ENCODE peak calls at places on chromosome 14, in six cellular contexts. One of them, this sample, is unnamed.

GRCh38 chr14:75977544-75977943 is 4.3 kb downstream of the TGFB3 start:
- DNase-seq in GM23338: no peak
- DNase-seq in tibial nerve: no peak
- DNase-seq in transverse colon: no peak
- DNase-seq in endothelial cell of umbilical vein: no peak
- DNase-seq in AG04450: no peak
- DNase-seq in this sample: no peak

GRCh38 chr14:37776791-37777499 is 181.5 kb downstream of the TTC6 start:
- DNase-seq in GM23338: no peak
- DNase-seq in tibial nerve: no peak
- DNase-seq in transverse colon: no peak
- DNase-seq in endothelial cell of umbilical vein: no peak
- DNase-seq in AG04450: no peak
- DNase-seq in this sample: no peak

GRCh38 chr14:105701456-105702274 is 175.3 kb downstream of the TMEM121 start:
- DNase-seq in GM23338: no peak
- DNase-seq in tibial nerve: no peak
- DNase-seq in transverse colon: no peak
- DNase-seq in endothelial cell of umbilical vein: no peak
- DNase-seq in AG04450: no peak
- DNase-seq in this sample: no peak

GRCh38 chr14:50978888-50979287 is 34.6 kb upstream of the PYGL start:
- DNase-seq in GM23338: no peak
- DNase-seq in tibial nerve: no peak
- DNase-seq in transverse colon: no peak
- DNase-seq in endothelial cell of umbilical vein: no peak
- DNase-seq in AG04450: no peak
- DNase-seq in this sample: no peak

GRCh38 chr14:72513346-72513745 is 380.6 kb downstream of the DPF3 start:
- DNase-seq in GM23338: no peak
- DNase-seq in tibial nerve: no peak
- DNase-seq in transverse colon: no peak
- DNase-seq in endothelial cell of umbilical vein: no peak
- DNase-seq in AG04450: no peak
- DNase-seq in this sample: no peak

GRCh38 chr14:92494512-92494911 is 19.1 kb upstream of the RIN3 start:
- DNase-seq in GM23338: no peak
- DNase-seq in tibial nerve: no peak
- DNase-seq in transverse colon: no peak
- DNase-seq in endothelial cell of umbilical vein: no peak
- DNase-seq in AG04450: no peak
- DNase-seq in this sample: no peak

GRCh38 chr14:34766611-34767010 is 52.2 kb upstream of the CFL2 start:
- DNase-seq in GM23338: no peak
- DNase-seq in tibial nerve: no peak
- DNase-seq in transverse colon: no peak
- DNase-seq in endothelial cell of umbilical vein: no peak
- DNase-seq in AG04450: no peak
- DNase-seq in this sample: no peak

GRCh38 chr14:85675957-85676356 is 146.0 kb downstream of the FLRT2 start:
- DNase-seq in GM23338: no peak
- DNase-seq in tibial nerve: no peak
- DNase-seq in transverse colon: no peak
- DNase-seq in endothelial cell of umbilical vein: no peak
- DNase-seq in AG04450: no peak
- DNase-seq in this sample: no peak

GRCh38 chr14:53714495-53715389 is 241.9 kb downstream of the BMP4 start:
- DNase-seq in GM23338: no peak
- DNase-seq in tibial nerve: no peak
- DNase-seq in transverse colon: no peak
- DNase-seq in endothelial cell of umbilical vein: peak
- DNase-seq in AG04450: no peak
- DNase-seq in this sample: no peak

GRCh38 chr14:76760331-76761197 is 704 bp upstream of the VASH1 start:
- DNase-seq in GM23338: no peak
- DNase-seq in tibial nerve: no peak
- DNase-seq in transverse colon: no peak
- DNase-seq in endothelial cell of umbilical vein: no peak
- DNase-seq in AG04450: no peak
- DNase-seq in this sample: no peak

GRCh38 chr14:85316701-85317100 is 213.2 kb upstream of the FLRT2 start:
- DNase-seq in GM23338: no peak
- DNase-seq in tibial nerve: no peak
- DNase-seq in transverse colon: no peak
- DNase-seq in endothelial cell of umbilical vein: no peak
- DNase-seq in AG04450: no peak
- DNase-seq in this sample: no peak

GRCh38 chr14:50768693-50769092 is 62.3 kb downstream of the NIN start:
- DNase-seq in GM23338: no peak
- DNase-seq in tibial nerve: no peak
- DNase-seq in transverse colon: no peak
- DNase-seq in endothelial cell of umbilical vein: no peak
- DNase-seq in AG04450: no peak
- DNase-seq in this sample: no peak

GRCh38 chr14:71339650-71340415 is 432.6 kb downstream of the PCNX1 start:
- DNase-seq in GM23338: no peak
- DNase-seq in tibial nerve: no peak
- DNase-seq in transverse colon: no peak
- DNase-seq in endothelial cell of umbilical vein: peak
- DNase-seq in AG04450: no peak
- DNase-seq in this sample: no peak

GRCh38 chr14:52063107-52063506 is 5.8 kb downstream of the NID2 start:
- DNase-seq in GM23338: peak
- DNase-seq in tibial nerve: no peak
- DNase-seq in transverse colon: no peak
- DNase-seq in endothelial cell of umbilical vein: no peak
- DNase-seq in AG04450: no peak
- DNase-seq in this sample: no peak

GRCh38 chr14:58283730-58284129 is 14.6 kb upstream of the ARID4A start:
- DNase-seq in GM23338: no peak
- DNase-seq in tibial nerve: no peak
- DNase-seq in transverse colon: no peak
- DNase-seq in endothelial cell of umbilical vein: no peak
- DNase-seq in AG04450: no peak
- DNase-seq in this sample: no peak

GRCh38 chr14:106788534-106788933 is 1262.2 kb downstream of the TMEM121 start:
- DNase-seq in GM23338: no peak
- DNase-seq in tibial nerve: no peak
- DNase-seq in transverse colon: no peak
- DNase-seq in endothelial cell of umbilical vein: no peak
- DNase-seq in AG04450: no peak
- DNase-seq in this sample: no peak

GRCh38 chr14:24859559-24859958 is 190.4 kb downstream of the STXBP6 start:
- DNase-seq in GM23338: no peak
- DNase-seq in tibial nerve: no peak
- DNase-seq in transverse colon: no peak
- DNase-seq in endothelial cell of umbilical vein: no peak
- DNase-seq in AG04450: no peak
- DNase-seq in this sample: no peak

GRCh38 chr14:85596562-85596961 is 66.6 kb downstream of the FLRT2 start:
- DNase-seq in GM23338: no peak
- DNase-seq in tibial nerve: no peak
- DNase-seq in transverse colon: no peak
- DNase-seq in endothelial cell of umbilical vein: no peak
- DNase-seq in AG04450: no peak
- DNase-seq in this sample: no peak

GRCh38 chr14:49634547-49635334 is at the start of gene DNAAF2:
- DNase-seq in GM23338: peak
- DNase-seq in tibial nerve: peak
- DNase-seq in transverse colon: peak
- DNase-seq in endothelial cell of umbilical vein: peak
- DNase-seq in AG04450: no peak
- DNase-seq in this sample: peak

DNA sequence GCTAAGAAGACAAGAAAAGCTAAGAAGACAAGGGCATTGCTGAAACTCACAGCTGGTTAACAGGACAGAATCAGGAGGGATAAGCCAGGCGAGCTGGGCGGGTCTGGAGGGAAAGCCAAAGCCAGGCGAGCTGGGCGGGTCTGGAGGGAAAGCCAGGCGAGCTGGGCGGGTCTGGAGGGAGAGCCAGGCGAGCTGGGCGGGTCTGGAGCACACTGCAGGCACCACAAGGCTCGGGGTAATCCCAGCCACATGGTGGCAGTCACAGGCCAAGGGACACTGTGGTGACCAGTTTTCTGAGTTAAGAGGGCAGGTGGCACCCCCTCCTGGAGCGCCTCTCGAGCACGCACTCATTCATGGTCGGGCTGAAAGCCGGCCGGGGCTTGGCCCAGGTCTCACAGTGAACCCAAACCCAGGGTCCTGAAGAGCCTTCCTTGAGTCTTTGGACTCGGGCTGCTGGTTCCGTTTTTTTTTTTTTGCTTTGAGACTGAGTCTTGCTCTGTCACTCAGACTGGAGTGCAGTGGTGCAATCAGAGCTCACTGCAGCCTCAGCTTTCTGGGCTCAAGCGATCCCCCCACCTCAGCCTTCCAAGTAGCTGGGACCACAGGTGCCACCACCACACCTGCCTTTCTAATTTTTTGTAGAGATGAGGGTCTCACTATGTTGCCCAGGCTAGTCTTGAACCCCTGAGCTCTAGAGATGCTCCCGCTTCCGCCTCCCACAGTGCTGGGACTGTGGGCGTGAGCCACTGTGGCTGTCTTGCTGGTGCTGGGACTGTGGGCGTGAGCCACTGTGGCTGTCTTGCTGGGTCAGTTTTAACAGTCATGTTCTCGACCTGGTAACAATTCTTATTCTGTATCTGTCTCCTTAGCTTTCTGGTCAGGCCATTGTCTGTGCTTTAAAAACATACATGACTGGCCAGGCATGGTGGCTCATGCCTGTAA is 40.2 kb downstream of the HSP90AA1 start:
- DNase-seq in GM23338: peak
- DNase-seq in tibial nerve: peak
- DNase-seq in transverse colon: peak
- DNase-seq in endothelial cell of umbilical vein: peak
- DNase-seq in AG04450: no peak
- DNase-seq in this sample: peak
- TF ChIP-seq CTCF in GM23338: peak
- TF ChIP-seq CTCF in tibial nerve: peak
- TF ChIP-seq CTCF in transverse colon: peak
- TF ChIP-seq CTCF in endothelial cell of umbilical vein: no peak
- TF ChIP-seq CTCF in AG04450: no peak
- TF ChIP-seq CTCF in this sample: no peak

GRCh38 chr14:102782974-102783373 is 5.7 kb downstream of the TRAF3 start:
- DNase-seq in GM23338: no peak
- DNase-seq in tibial nerve: no peak
- DNase-seq in transverse colon: no peak
- DNase-seq in endothelial cell of umbilical vein: no peak
- DNase-seq in AG04450: no peak
- DNase-seq in this sample: no peak

GRCh38 chr14:102786758-102787157 is 9.5 kb downstream of the TRAF3 start:
- DNase-seq in GM23338: no peak
- DNase-seq in tibial nerve: no peak
- DNase-seq in transverse colon: no peak
- DNase-seq in endothelial cell of umbilical vein: peak
- DNase-seq in AG04450: no peak
- DNase-seq in this sample: no peak

GRCh38 chr14:102784892-102785597 is 7.8 kb downstream of the TRAF3 start:
- DNase-seq in GM23338: no peak
- DNase-seq in tibial nerve: no peak
- DNase-seq in transverse colon: no peak
- DNase-seq in endothelial cell of umbilical vein: no peak
- DNase-seq in AG04450: no peak
- DNase-seq in this sample: no peak

GRCh38 chr14:102789349-102789748 is 12.1 kb downstream of the TRAF3 start:
- DNase-seq in GM23338: no peak
- DNase-seq in tibial nerve: no peak
- DNase-seq in transverse colon: no peak
- DNase-seq in endothelial cell of umbilical vein: no peak
- DNase-seq in AG04450: no peak
- DNase-seq in this sample: no peak

DNA sequence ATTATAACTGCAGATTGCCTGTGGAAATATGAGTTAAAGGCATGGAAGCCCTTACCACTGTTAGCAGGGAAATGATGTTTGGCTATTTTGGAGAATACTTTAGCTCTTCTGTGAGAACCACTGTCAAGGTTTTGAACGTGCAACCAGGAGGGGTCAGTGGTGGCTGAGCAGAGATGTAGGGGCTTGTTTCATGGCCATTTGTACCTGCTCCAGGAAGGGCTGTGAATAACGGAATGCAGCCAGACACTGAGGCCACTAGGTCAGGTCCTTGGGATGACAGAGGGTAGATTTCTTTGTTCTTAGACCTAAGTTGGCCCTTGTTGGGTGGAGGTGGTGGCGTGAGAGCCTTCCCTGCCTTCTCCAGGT is 8.3 kb downstream of the TRAF3 start:
- DNase-seq in GM23338: peak
- DNase-seq in tibial nerve: no peak
- DNase-seq in transverse colon: no peak
- DNase-seq in endothelial cell of umbilical vein: no peak
- DNase-seq in AG04450: no peak
- DNase-seq in this sample: no peak
- TF ChIP-seq CTCF in GM23338: peak
- TF ChIP-seq CTCF in tibial nerve: no peak
- TF ChIP-seq CTCF in transverse colon: no peak
- TF ChIP-seq CTCF in endothelial cell of umbilical vein: no peak
- TF ChIP-seq CTCF in AG04450: no peak
- TF ChIP-seq CTCF in this sample: no peak

DNA sequence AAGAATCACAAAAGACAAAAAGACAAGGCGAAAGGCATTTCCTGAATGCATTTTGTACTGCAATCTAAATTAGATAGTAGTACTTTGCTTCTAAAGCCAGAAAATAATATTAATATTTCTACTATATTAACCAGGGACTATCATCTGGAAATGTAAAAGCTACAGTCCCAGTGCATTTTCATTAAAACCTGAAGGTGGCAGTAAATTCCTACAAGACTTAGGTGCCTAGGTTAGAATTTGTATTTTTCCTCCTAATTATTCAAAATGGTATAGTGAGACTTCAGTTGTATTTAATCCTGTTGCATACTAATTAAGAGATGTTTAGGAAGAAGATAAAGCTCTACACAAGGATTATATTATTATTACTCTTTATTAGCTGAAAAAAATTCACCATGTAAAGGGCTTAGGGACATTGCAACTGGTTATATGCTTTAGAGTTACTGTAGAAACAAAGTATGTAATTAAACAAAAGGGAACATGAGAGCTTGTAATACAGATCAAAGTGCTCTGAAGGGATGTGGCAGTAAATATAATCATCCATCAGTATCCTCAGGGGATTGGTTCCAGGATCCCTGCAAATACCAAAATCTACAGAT is 53.6 kb downstream of the BRMS1L start:
- DNase-seq in GM23338: peak
- DNase-seq in tibial nerve: no peak
- DNase-seq in transverse colon: no peak
- DNase-seq in endothelial cell of umbilical vein: peak
- DNase-seq in AG04450: no peak
- DNase-seq in this sample: no peak
- TF ChIP-seq CTCF in GM23338: peak
- TF ChIP-seq CTCF in tibial nerve: peak
- TF ChIP-seq CTCF in transverse colon: peak
- TF ChIP-seq CTCF in endothelial cell of umbilical vein: no peak
- TF ChIP-seq CTCF in AG04450: peak
- TF ChIP-seq CTCF in this sample: peak

GRCh38 chr14:64826845-64827244 is 52.9 kb downstream of the SPTB start:
- DNase-seq in GM23338: no peak
- DNase-seq in tibial nerve: no peak
- DNase-seq in transverse colon: no peak
- DNase-seq in endothelial cell of umbilical vein: no peak
- DNase-seq in AG04450: no peak
- DNase-seq in this sample: no peak
- TF ChIP-seq CTCF in GM23338: peak
- TF ChIP-seq CTCF in tibial nerve: no peak
- TF ChIP-seq CTCF in transverse colon: no peak
- TF ChIP-seq CTCF in endothelial cell of umbilical vein: no peak
- TF ChIP-seq CTCF in AG04450: no peak
- TF ChIP-seq CTCF in this sample: no peak

This sample was measured in activated CD8-positive, alpha-beta T cell treated with anti-CD3 and anti-CD28 coated beads for 36 hours.